ENCODE peak calls at places on chromosomes 16 and 17, in nine cellular contexts. D is NB4; Y is stimulated activated CD4-positive, alpha-beta T cell treated with anti-CD3 and anti-CD28 coated beads, Interleukin-1b, Interleukin-23, amount 100 ng/mL, for 24 hours; L is GM13976; H is globus pallidus; A is NCI-H510A treated with DMSO at 0.1 percent for 48 hours; K is mucosa of descending colon; Q is activated naive CD4-positive, alpha-beta T cell treated with Interleukin-2 at 50 U/mL for 16 hours; P is T-helper 9 cell. W is an unnamed sample.

GRCh38 chr17:81890447-81891302 is 711 bp downstream of the ALYREF start:
- DNase-seq in D (peak; percentile 55), Q (peak; percentile 22), P (no peak), H (no peak), L (no peak), K (peak; percentile 64), A (no peak), Y (no peak), W (no peak)

GRCh38 chr16:72990003-72990521 is 57.9 kb downstream of the ZFHX3 start:
- DNase-seq in H (no peak), L (no peak), Y (no peak), A (peak; percentile 20), P (no peak), D (peak; percentile 83), Q (no peak), K (peak; percentile 71), W (no peak)

GRCh38 chr17:74670329-74670728 is 42.4 kb downstream of the CD300LF start:
- DNase-seq in A (no peak), H (no peak), P (no peak), Y (no peak), K (no peak), D (no peak), L (no peak), Q (no peak), W (no peak)

GRCh38 chr16:88287219-88287618 is 95.5 kb upstream of the ZNF469 start:
- DNase-seq in Q (no peak), H (no peak), P (no peak), L (no peak), Y (no peak), D (peak; percentile 54), K (peak; percentile 12), A (no peak), W (no peak)

GRCh38 chr16:48156790-48157209 is 1.0 kb upstream of the ABCC12 start:
- DNase-seq in D (peak; percentile 84), L (peak; percentile 84), K (peak; percentile 76), Y (peak; percentile 94), A (peak; percentile 79), H (peak; percentile 37), Q (peak; percentile 84), P (peak; percentile 85), W (peak; percentile 91)

GRCh38 chr17:78722101-78722761 is 59.8 kb downstream of the CYTH1 start:
- DNase-seq in K (no peak), H (peak; percentile 81), A (no peak), D (peak; percentile 14), P (no peak), Q (no peak), L (peak; percentile 54), Y (no peak), W (peak; percentile 67)

GRCh38 chr16:72978212-72978611 is 69.7 kb downstream of the ZFHX3 start:
- DNase-seq in H (no peak), P (no peak), Q (no peak), A (no peak), L (no peak), D (no peak), Y (no peak), K (no peak), W (peak; percentile 10)

GRCh38 chr17:32755045-32755805 is 121.7 kb downstream of the MYO1D start:
- DNase-seq in D (peak; percentile 64), H (peak; percentile 90), Q (no peak), P (no peak), Y (no peak), K (no peak), L (peak; percentile 38), A (peak; percentile 32), W (no peak)

GRCh38 chr16:84761448-84762368 is 58.1 kb upstream of the CRISPLD2 start:
- DNase-seq in A (no peak), Q (no peak), P (no peak), D (no peak), H (no peak), K (no peak), L (no peak), Y (no peak), W (no peak)

GRCh38 chr16:1278456-1278855 is 22.6 kb downstream of the TPSD1 start:
- DNase-seq in H (no peak), A (no peak), Q (no peak), L (no peak), Y (no peak), D (no peak), P (no peak), K (peak; percentile 33), W (no peak)

GRCh38 chr16:364595-365491 is 5.5 kb downstream of the MRPL28 start:
- DNase-seq in D (no peak), K (peak; percentile 51), H (no peak), Y (no peak), L (no peak), P (no peak), Q (no peak), A (no peak), W (no peak)

GRCh38 chr16:66457888-66458287 is 30.8 kb downstream of the BEAN1 start:
- DNase-seq in L (no peak), K (no peak), A (no peak), H (no peak), Y (no peak), Q (no peak), D (no peak), P (no peak), W (no peak)

GRCh38 chr17:68820825-68821481 is 134.2 kb downstream of the ABCA8 start:
- DNase-seq in L (no peak), D (no peak), H (no peak), A (peak; percentile 25), Y (no peak), K (no peak), P (no peak), Q (no peak), W (no peak)

GRCh38 chr17:45022655-45023339 is 28.6 kb downstream of the DCAKD start:
- DNase-seq in H (no peak), L (no peak), Q (no peak), K (no peak), A (no peak), P (no peak), Y (no peak), D (no peak), W (no peak)

GRCh38 chr17:1713160-1713877 is 3.1 kb upstream of the TLCD2 start:
- DNase-seq in L (no peak), Q (no peak), A (no peak), H (no peak), Y (no peak), P (no peak), K (no peak), D (no peak), W (no peak)

W was measured in lower lobe of right lung.